ENCODE peak calls at places on chromosomes 6 and 20, in seven cellular contexts. A is GM23248, K is fibroblast of lung, W is iPS DF 19.7, V is MM.1S, H is HS-27A, Q is kidney tubule cell. J is an unnamed sample.

GRCh38 chr20:38970302-38970701 is 8.2 kb downstream of the DHX35 start:
- DNase-seq in V (no peak), W (no peak), Q (peak), H (peak), A (peak), K (peak), J (no peak)

GRCh38 chr6:36985963-36986703 is at the start of gene MTCH1:
- DNase-seq in V (peak), Q (peak), H (peak), A (peak), W (no peak), K (peak), J (peak)

GRCh38 chr6:13992417-13993055 is 67.8 kb downstream of the RNF182 start:
- DNase-seq in V (no peak), A (peak), H (peak), K (peak), W (no peak), Q (peak), J (no peak)

GRCh38 chr6:159372333-159372732 is 203.1 kb downstream of the FNDC1 start:
- DNase-seq in Q (no peak), A (no peak), W (no peak), K (no peak), H (no peak), V (no peak), J (no peak)

GRCh38 chr6:11766056-11766455 is 12.5 kb downstream of the ADTRP start:
- DNase-seq in A (peak), W (no peak), Q (peak), V (no peak), H (no peak), K (peak), J (no peak)

GRCh38 chr20:18288748-18289705 is 700 bp downstream of the ZNF133 start:
- DNase-seq in Q (peak), K (peak), A (peak), H (no peak), W (no peak), V (no peak), J (peak)

GRCh38 chr6:126661646-126662045 is 321.7 kb downstream of the CENPW start:
- DNase-seq in A (peak), W (no peak), H (peak), Q (peak), V (no peak), K (peak), J (no peak)

GRCh38 chr6:17341117-17341805 is 52.1 kb upstream of the CAP2 start:
- DNase-seq in A (no peak), W (no peak), V (no peak), Q (no peak), K (no peak), H (no peak), J (no peak)

GRCh38 chr6:12844284-12845223 is 128.0 kb downstream of the PHACTR1 start:
- DNase-seq in K (peak), H (no peak), W (no peak), V (peak), Q (peak), A (peak), J (no peak)

GRCh38 chr20:41011551-41012067 is 17.0 kb upstream of the TOP1 start:
- DNase-seq in H (no peak), W (no peak), A (no peak), V (peak), Q (no peak), K (no peak), J (no peak)

GRCh38 chr6:12538881-12539357 is 177.6 kb upstream of the PHACTR1 start:
- DNase-seq in Q (peak), W (no peak), V (no peak), A (no peak), H (no peak), K (peak), J (no peak)

GRCh38 chr6:35448191-35448590 is 3.9 kb upstream of the FANCE start:
- DNase-seq in Q (no peak), A (no peak), W (no peak), H (no peak), K (no peak), V (no peak), J (no peak)

GRCh38 chr20:23606652-23607049 is 934 bp upstream of the CST9 start:
- DNase-seq in K (peak), V (peak), Q (peak), W (peak), A (peak), H (peak), J (peak)

GRCh38 chr6:137880633-137881521 is 13.8 kb downstream of the TNFAIP3 start:
- DNase-seq in K (no peak), A (no peak), Q (no peak), W (no peak), H (no peak), V (no peak), J (no peak)